ENCODE peak calls at places on chromosomes 6 and 20, in eight cellular contexts. L, H, K, Q, O, V, A and J are unnamed samples.

GRCh38 chr20:17650816-17651760 is 31.0 kb downstream of the RRBP1 start:
- DNase-seq in L (no peak), H (no peak), K (peak), Q (no peak), O (peak), V (no peak), A (no peak), J (peak)

GRCh38 chr6:68967549-68968300 is 332.6 kb downstream of the ADGRB3 start:
- DNase-seq in L (peak), H (peak), K (peak), Q (peak), O (no peak), V (peak), A (peak), J (peak)

GRCh38 chr20:56429496-56429895 is 17.4 kb downstream of the CASS4 start:
- DNase-seq in L (no peak), H (peak), K (peak), Q (no peak), O (no peak), V (no peak), A (no peak), J (no peak)

GRCh38 chr6:91031581-91031980 is 444.7 kb upstream of the MAP3K7 start:
- DNase-seq in L (no peak), H (no peak), K (no peak), Q (no peak), O (no peak), V (no peak), A (no peak), J (no peak)

GRCh38 chr6:95848717-95849116 is 167.1 kb upstream of the FUT9 start:
- DNase-seq in L (no peak), H (no peak), K (no peak), Q (no peak), O (no peak), V (no peak), A (no peak), J (no peak)

GRCh38 chr6:152459245-152459644 is 177.9 kb downstream of the SYNE1 start:
- DNase-seq in L (no peak), H (peak), K (peak), Q (no peak), O (no peak), V (no peak), A (no peak), J (no peak)

GRCh38 chr6:17469006-17469972 is 75.9 kb downstream of the CAP2 start:
- DNase-seq in L (no peak), H (peak), K (no peak), Q (no peak), O (no peak), V (no peak), A (no peak), J (no peak)

GRCh38 chr20:35055445-35056276 is 36.9 kb downstream of the TRPC4AP start:
- DNase-seq in L (no peak), H (no peak), K (peak), Q (no peak), O (no peak), V (no peak), A (no peak), J (no peak)

DNA sequence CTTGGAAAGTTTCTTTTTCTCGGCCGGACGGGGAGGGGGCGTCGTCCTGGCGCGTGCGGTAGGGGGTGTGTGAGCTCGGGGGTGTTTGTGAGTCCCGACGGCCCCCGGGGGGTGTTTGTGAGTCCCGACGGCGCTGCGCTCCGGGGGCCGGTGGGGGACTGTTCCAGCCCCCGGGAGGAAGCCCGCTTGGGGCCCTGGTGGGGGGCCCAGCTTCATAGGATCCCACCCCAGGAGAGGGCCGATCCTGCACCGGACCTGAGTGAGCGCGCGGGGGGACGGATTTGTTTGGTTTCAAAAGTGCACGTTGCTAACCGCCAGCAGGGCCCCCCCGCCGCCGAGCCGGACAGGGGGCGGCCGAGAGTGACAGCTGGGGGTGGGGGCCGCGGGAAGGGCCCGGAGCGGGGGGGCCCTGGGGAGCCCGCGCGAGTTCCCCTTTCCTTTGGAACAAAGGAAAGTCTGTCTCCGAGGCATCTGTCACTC is 441 bp downstream of the TGIF2 start:
- DNase-seq in L (peak), H (peak), K (no peak), Q (no peak), O (peak), V (peak), A (no peak), J (peak)
- TF ChIP-seq POLR2A in L (no peak), H (no peak), K (peak), Q (no peak), O (no peak), V (no peak), A (no peak), J (no peak)

DNA sequence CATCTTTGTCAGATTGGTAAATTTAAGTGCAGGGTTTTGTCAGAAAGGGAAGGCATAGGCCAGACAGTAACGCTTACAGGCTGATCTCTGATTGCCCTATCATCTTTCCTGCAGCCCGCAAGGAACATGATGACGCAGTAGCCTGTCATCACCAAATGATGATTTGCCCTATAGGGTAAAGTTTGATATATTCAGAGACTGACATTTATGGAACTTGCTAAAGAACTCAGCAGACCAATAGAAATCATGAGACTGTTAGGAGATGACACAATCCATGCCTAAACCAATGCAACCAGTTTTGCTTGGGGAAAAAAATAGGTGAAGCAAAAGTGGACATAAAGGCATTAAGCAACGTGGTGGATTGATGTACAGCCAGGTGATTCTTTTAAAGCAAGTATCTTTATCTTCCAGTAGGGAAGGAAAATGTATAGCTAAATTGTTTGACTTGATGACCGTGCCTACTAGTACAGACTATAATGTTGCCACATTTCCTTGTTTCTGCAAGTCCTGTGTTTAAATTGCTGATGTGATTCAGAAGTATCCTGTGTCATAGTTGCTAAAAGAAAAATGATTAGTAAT is 2.4 kb downstream of the NUS1 start:
- DNase-seq in L (no peak), H (no peak), K (peak), Q (no peak), O (no peak), V (no peak), A (no peak), J (no peak)
- TF ChIP-seq POLR2A in L (no peak), H (no peak), K (no peak), Q (no peak), O (no peak), V (no peak), A (no peak), J (no peak)

GRCh38 chr6:13812359-13812642 is 2.1 kb downstream of the MCUR1 start:
- DNase-seq in L (no peak), H (no peak), K (no peak), Q (no peak), O (no peak), V (no peak), A (no peak), J (no peak)

GRCh38 chr6:13814938-13815575 is 700 bp upstream of the MCUR1 start:
- DNase-seq in L (no peak), H (peak), K (no peak), Q (no peak), O (no peak), V (no peak), A (no peak), J (no peak)

GRCh38 chr6:13813621-13814175 is 659 bp downstream of the MCUR1 start:
- DNase-seq in L (peak), H (peak), K (peak), Q (peak), O (peak), V (no peak), A (peak), J (peak)

GRCh38 chr6:13813011-13813410 is 1.3 kb downstream of the MCUR1 start:
- DNase-seq in L (no peak), H (no peak), K (no peak), Q (no peak), O (no peak), V (no peak), A (no peak), J (no peak)

DNA sequence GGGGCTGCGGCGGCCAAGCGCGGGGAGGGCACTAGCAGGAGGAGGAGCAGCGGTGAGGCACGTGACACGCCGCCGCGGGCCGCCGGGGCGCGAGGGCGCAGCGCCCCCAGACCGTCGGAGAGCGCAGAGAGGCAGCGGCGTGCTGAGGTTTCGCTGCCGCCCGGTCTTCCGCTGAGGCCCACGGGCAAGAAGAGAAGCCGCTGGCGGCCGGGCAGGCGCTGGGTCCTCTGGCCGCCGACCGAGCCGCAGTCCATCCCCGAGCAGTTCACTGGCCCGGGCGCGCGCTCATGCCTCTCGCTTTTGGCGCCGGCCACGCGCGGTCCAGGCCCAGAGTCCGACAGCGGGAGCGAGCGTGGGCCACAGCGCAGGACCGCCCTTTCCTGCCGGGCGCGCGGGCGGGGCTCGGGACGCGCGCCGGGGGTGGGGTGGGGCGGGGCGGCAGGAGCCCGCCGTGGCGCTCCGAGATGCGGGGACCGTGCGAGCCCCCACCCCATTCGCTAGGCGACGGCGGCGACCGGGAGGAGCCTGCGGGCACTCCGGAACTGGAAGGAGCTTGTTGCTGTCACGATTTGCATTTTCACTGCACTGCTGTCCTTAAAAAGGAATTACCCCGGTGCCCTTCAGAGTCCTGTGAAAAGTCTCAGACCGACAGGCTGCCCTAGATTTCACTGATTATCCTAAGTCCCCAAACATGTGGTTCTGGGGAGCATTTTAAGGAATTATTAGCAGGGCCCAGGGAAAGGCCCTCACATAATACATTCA is at the start of gene MCUR1:
- DNase-seq in L (peak), H (peak), K (peak), Q (peak), O (peak), V (peak), A (peak), J (peak)
- TF ChIP-seq POLR2A in L (peak), H (peak), K (peak), Q (no peak), O (peak), V (peak), A (peak), J (no peak)

GRCh38 chr20:20265210-20265609 is 102.7 kb upstream of the INSM1 start:
- DNase-seq in L (no peak), H (no peak), K (no peak), Q (no peak), O (no peak), V (no peak), A (no peak), J (no peak)
- TF ChIP-seq POLR2A in L (no peak), H (no peak), K (no peak), Q (no peak), O (no peak), V (no peak), A (no peak), J (no peak)

GRCh38 chr6:28867078-28867414 is 56.7 kb downstream of the TRIM27 start:
- DNase-seq in L (no peak), H (no peak), K (peak), Q (peak), O (no peak), V (no peak), A (no peak), J (no peak)

GRCh38 chr6:28863607-28864320 is 60.0 kb downstream of the TRIM27 start:
- DNase-seq in L (peak), H (peak), K (peak), Q (peak), O (peak), V (peak), A (peak), J (peak)

GRCh38 chr6:28864321-28864923 is 59.4 kb downstream of the TRIM27 start:
- DNase-seq in L (no peak), H (no peak), K (no peak), Q (no peak), O (no peak), V (no peak), A (no peak), J (no peak)

GRCh38 chr6:28868873-28869272 is 54.9 kb downstream of the TRIM27 start:
- DNase-seq in L (no peak), H (no peak), K (no peak), Q (no peak), O (no peak), V (no peak), A (no peak), J (no peak)

DNA sequence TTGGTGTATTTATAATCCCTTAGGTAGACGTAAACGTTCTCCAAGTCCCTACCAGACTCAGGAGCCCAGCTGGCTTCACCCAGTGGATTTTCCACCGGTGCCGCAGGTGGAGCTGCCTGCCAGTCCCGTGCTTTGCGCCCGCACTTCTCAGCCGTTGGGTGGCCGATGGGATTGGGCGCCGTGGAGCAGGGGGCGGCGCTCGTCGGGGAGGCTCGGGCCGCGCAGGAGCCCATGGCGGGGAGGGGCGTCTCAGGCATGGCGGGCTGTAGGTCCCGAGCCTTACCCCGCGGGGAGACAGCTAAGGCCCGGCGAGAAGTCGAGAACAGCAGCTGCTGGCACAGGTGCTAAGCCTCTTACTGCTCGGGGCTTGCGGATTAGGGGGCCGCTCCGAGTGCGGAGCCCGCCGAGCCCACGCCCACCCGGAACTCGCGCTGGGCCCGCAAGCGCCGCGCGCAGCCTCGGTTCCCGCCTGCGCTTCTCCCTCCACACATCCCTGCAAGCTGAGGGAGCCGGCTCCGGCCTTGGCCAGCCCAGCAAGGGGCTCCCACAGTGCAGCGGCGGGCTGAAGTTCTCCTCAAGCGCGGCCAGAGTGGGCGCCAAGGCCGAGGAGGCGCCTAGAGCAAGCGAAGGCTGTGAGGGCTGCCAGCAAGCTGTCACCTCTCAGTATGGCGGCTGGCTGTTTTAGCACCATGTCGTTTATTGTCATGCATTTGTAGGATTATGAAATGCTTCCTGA is 57.3 kb downstream of the TRIM27 start:
- DNase-seq in L (peak), H (peak), K (peak), Q (peak), O (peak), V (no peak), A (peak), J (peak)
- TF ChIP-seq POLR2A in L (peak), H (no peak), K (no peak), Q (no peak), O (peak), V (no peak), A (no peak), J (no peak)